ENCODE peak calls at places on chromosome 10, in seven cellular contexts. One of them, this sample, is unnamed.

GRCh38 chr10:79022565-79023488 is 45.9 kb upstream of the ZMIZ1 start:
- DNase-seq in HCT116: peak; percentile 35
- DNase-seq in mammary epithelial cell: no peak
- DNase-seq in hepatocyte: no peak
- DNase-seq in heart right ventricle: peak; percentile 69
- DNase-seq in spleen: peak; percentile 75
- DNase-seq in pancreas: no peak
- DNase-seq in this sample: no peak

GRCh38 chr10:3708830-3709229 is 76.2 kb downstream of the KLF6 start:
- DNase-seq in HCT116: no peak
- DNase-seq in mammary epithelial cell: no peak
- DNase-seq in hepatocyte: no peak
- DNase-seq in heart right ventricle: no peak
- DNase-seq in spleen: no peak
- DNase-seq in pancreas: no peak
- DNase-seq in this sample: no peak

GRCh38 chr10:12909836-12910185 is 91.7 kb downstream of the CCDC3 start:
- DNase-seq in HCT116: no peak
- DNase-seq in mammary epithelial cell: no peak
- DNase-seq in hepatocyte: peak; percentile 42
- DNase-seq in heart right ventricle: no peak
- DNase-seq in spleen: no peak
- DNase-seq in pancreas: no peak
- DNase-seq in this sample: no peak

GRCh38 chr10:35942052-35942451 is 300.0 kb upstream of the FZD8 start:
- DNase-seq in HCT116: no peak
- DNase-seq in mammary epithelial cell: no peak
- DNase-seq in hepatocyte: no peak
- DNase-seq in heart right ventricle: no peak
- DNase-seq in spleen: no peak
- DNase-seq in pancreas: no peak
- DNase-seq in this sample: no peak

GRCh38 chr10:32960022-32960421 is 2.0 kb upstream of the ITGB1 start:
- DNase-seq in HCT116: no peak
- DNase-seq in mammary epithelial cell: peak; percentile 13
- DNase-seq in hepatocyte: no peak
- DNase-seq in heart right ventricle: no peak
- DNase-seq in spleen: peak; percentile 61
- DNase-seq in pancreas: no peak
- DNase-seq in this sample: no peak

GRCh38 chr10:102517553-102517952 is 13.8 kb downstream of the SUFU start:
- DNase-seq in HCT116: no peak
- DNase-seq in mammary epithelial cell: no peak
- DNase-seq in hepatocyte: peak; percentile 32
- DNase-seq in heart right ventricle: no peak
- DNase-seq in spleen: peak; percentile 9
- DNase-seq in pancreas: no peak
- DNase-seq in this sample: no peak

GRCh38 chr10:4488924-4489323 is 337.1 kb upstream of the AKR1E2 start:
- DNase-seq in HCT116: no peak
- DNase-seq in mammary epithelial cell: no peak
- DNase-seq in hepatocyte: no peak
- DNase-seq in heart right ventricle: no peak
- DNase-seq in spleen: no peak
- DNase-seq in pancreas: no peak
- DNase-seq in this sample: no peak

GRCh38 chr10:14671383-14671782 is 103.3 kb downstream of the FAM107B start:
- DNase-seq in HCT116: no peak
- DNase-seq in mammary epithelial cell: no peak
- DNase-seq in hepatocyte: peak; percentile 38
- DNase-seq in heart right ventricle: no peak
- DNase-seq in spleen: no peak
- DNase-seq in pancreas: no peak
- DNase-seq in this sample: no peak

GRCh38 chr10:131496351-131497052 is 185.0 kb upstream of the TCERG1L start:
- DNase-seq in HCT116: no peak
- DNase-seq in mammary epithelial cell: no peak
- DNase-seq in hepatocyte: no peak
- DNase-seq in heart right ventricle: no peak
- DNase-seq in spleen: no peak
- DNase-seq in pancreas: no peak
- DNase-seq in this sample: no peak

GRCh38 chr10:92678196-92678595 is 11.6 kb upstream of the HHEX start:
- DNase-seq in HCT116: no peak
- DNase-seq in mammary epithelial cell: no peak
- DNase-seq in hepatocyte: no peak
- DNase-seq in heart right ventricle: no peak
- DNase-seq in spleen: no peak
- DNase-seq in pancreas: no peak
- DNase-seq in this sample: no peak

GRCh38 chr10:127576011-127576410 is 26.9 kb downstream of the NPS start:
- DNase-seq in HCT116: no peak
- DNase-seq in mammary epithelial cell: no peak
- DNase-seq in hepatocyte: no peak
- DNase-seq in heart right ventricle: no peak
- DNase-seq in spleen: no peak
- DNase-seq in pancreas: no peak
- DNase-seq in this sample: no peak

GRCh38 chr10:132294196-132294520 is 13.6 kb downstream of the STK32C start:
- DNase-seq in HCT116: no peak
- DNase-seq in mammary epithelial cell: no peak
- DNase-seq in hepatocyte: no peak
- DNase-seq in heart right ventricle: no peak
- DNase-seq in spleen: peak; percentile 34
- DNase-seq in pancreas: no peak
- DNase-seq in this sample: no peak

GRCh38 chr10:127309609-127310008 is 113.2 kb upstream of the INSYN2A start:
- DNase-seq in HCT116: no peak
- DNase-seq in mammary epithelial cell: no peak
- DNase-seq in hepatocyte: no peak
- DNase-seq in heart right ventricle: no peak
- DNase-seq in spleen: no peak
- DNase-seq in pancreas: no peak
- DNase-seq in this sample: no peak

GRCh38 chr10:71878327-71879034 is 27.4 kb upstream of the PSAP start:
- DNase-seq in HCT116: no peak
- DNase-seq in mammary epithelial cell: no peak
- DNase-seq in hepatocyte: no peak
- DNase-seq in heart right ventricle: no peak
- DNase-seq in spleen: peak; percentile 91
- DNase-seq in pancreas: no peak
- DNase-seq in this sample: no peak

GRCh38 chr10:58291538-58292174 is 22.7 kb downstream of the CISD1 start:
- DNase-seq in HCT116: peak; percentile 24
- DNase-seq in mammary epithelial cell: peak; percentile 42
- DNase-seq in hepatocyte: peak; percentile 72
- DNase-seq in heart right ventricle: no peak
- DNase-seq in spleen: no peak
- DNase-seq in pancreas: no peak
- DNase-seq in this sample: peak; percentile 33

GRCh38 chr10:86727992-86728559 is 28.3 kb upstream of the BMPR1A start:
- DNase-seq in HCT116: no peak
- DNase-seq in mammary epithelial cell: no peak
- DNase-seq in hepatocyte: peak; percentile 60
- DNase-seq in heart right ventricle: no peak
- DNase-seq in spleen: no peak
- DNase-seq in pancreas: no peak
- DNase-seq in this sample: no peak

GRCh38 chr10:24435374-24435773 is 226.4 kb downstream of the KIAA1217 start:
- DNase-seq in HCT116: no peak
- DNase-seq in mammary epithelial cell: peak; percentile 80
- DNase-seq in hepatocyte: no peak
- DNase-seq in heart right ventricle: no peak
- DNase-seq in spleen: no peak
- DNase-seq in pancreas: no peak
- DNase-seq in this sample: no peak

GRCh38 chr10:24433705-24434104 is 224.8 kb downstream of the KIAA1217 start:
- DNase-seq in HCT116: no peak
- DNase-seq in mammary epithelial cell: no peak
- DNase-seq in hepatocyte: no peak
- DNase-seq in heart right ventricle: no peak
- DNase-seq in spleen: no peak
- DNase-seq in pancreas: no peak
- DNase-seq in this sample: no peak

GRCh38 chr10:24432478-24433416 is 223.8 kb downstream of the KIAA1217 start:
- DNase-seq in HCT116: no peak
- DNase-seq in mammary epithelial cell: peak; percentile 70
- DNase-seq in hepatocyte: no peak
- DNase-seq in heart right ventricle: no peak
- DNase-seq in spleen: no peak
- DNase-seq in pancreas: no peak
- DNase-seq in this sample: no peak

GRCh38 chr10:24437302-24437701 is 228.4 kb downstream of the KIAA1217 start:
- DNase-seq in HCT116: no peak
- DNase-seq in mammary epithelial cell: no peak
- DNase-seq in hepatocyte: no peak
- DNase-seq in heart right ventricle: no peak
- DNase-seq in spleen: no peak
- DNase-seq in pancreas: no peak
- DNase-seq in this sample: no peak

GRCh38 chr10:24434961-24435360 is 226.0 kb downstream of the KIAA1217 start:
- DNase-seq in HCT116: no peak
- DNase-seq in mammary epithelial cell: no peak
- DNase-seq in hepatocyte: no peak
- DNase-seq in heart right ventricle: no peak
- DNase-seq in spleen: no peak
- DNase-seq in pancreas: no peak
- DNase-seq in this sample: no peak
- H3K4me3 ChIP-seq in HCT116: no peak overlapping the region
- H3K4me3 ChIP-seq in mammary epithelial cell: no peak overlapping the region
- H3K4me3 ChIP-seq in hepatocyte: no peak overlapping the region
- H3K4me3 ChIP-seq in heart right ventricle: no peak overlapping the region
- H3K4me3 ChIP-seq in spleen: no peak overlapping the region
- H3K4me3 ChIP-seq in pancreas: no peak overlapping the region
- H3K4me3 ChIP-seq in this sample: no peak overlapping the region

GRCh38 chr10:95305606-95306385 is 15.0 kb upstream of the PDLIM1 start:
- DNase-seq in HCT116: no peak
- DNase-seq in mammary epithelial cell: no peak
- DNase-seq in hepatocyte: no peak
- DNase-seq in heart right ventricle: no peak
- DNase-seq in spleen: no peak
- DNase-seq in pancreas: no peak
- DNase-seq in this sample: no peak

GRCh38 chr10:95304976-95305375 is 14.2 kb upstream of the PDLIM1 start:
- DNase-seq in HCT116: no peak
- DNase-seq in mammary epithelial cell: no peak
- DNase-seq in hepatocyte: no peak
- DNase-seq in heart right ventricle: no peak
- DNase-seq in spleen: no peak
- DNase-seq in pancreas: no peak
- DNase-seq in this sample: no peak

GRCh38 chr10:95303535-95303934 is 12.7 kb upstream of the PDLIM1 start:
- DNase-seq in HCT116: no peak
- DNase-seq in mammary epithelial cell: no peak
- DNase-seq in hepatocyte: no peak
- DNase-seq in heart right ventricle: no peak
- DNase-seq in spleen: no peak
- DNase-seq in pancreas: no peak
- DNase-seq in this sample: no peak

GRCh38 chr10:95304463-95304862 is 13.7 kb upstream of the PDLIM1 start:
- DNase-seq in HCT116: no peak
- DNase-seq in mammary epithelial cell: no peak
- DNase-seq in hepatocyte: no peak
- DNase-seq in heart right ventricle: no peak
- DNase-seq in spleen: no peak
- DNase-seq in pancreas: no peak
- DNase-seq in this sample: no peak

DNA sequence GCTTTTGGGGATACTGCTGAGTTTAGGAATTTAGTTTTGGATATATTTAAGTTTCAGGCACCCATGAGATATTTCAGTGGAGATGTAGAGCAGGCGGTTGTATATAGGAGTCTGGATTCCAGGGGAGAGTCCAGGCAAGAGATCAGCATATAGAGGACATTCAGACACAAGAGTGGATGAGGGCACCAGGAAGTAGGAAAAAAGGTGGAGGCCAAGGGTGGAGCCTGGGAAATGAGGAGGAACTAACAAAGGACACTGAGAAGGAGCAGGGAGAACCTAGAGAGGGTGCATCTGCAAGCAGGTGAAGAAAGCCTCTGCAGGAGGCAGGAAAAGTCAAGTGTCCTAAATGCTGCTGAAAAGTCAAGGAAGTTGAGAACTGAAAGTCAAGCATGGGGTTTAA is 13.1 kb upstream of the PDLIM1 start:
- DNase-seq in HCT116: no peak
- DNase-seq in mammary epithelial cell: no peak
- DNase-seq in hepatocyte: no peak
- DNase-seq in heart right ventricle: no peak
- DNase-seq in spleen: no peak
- DNase-seq in pancreas: no peak
- DNase-seq in this sample: no peak
- TF ChIP-seq CTCF in HCT116: no peak
- TF ChIP-seq CTCF in mammary epithelial cell: no peak
- TF ChIP-seq CTCF in hepatocyte: no peak
- TF ChIP-seq CTCF in heart right ventricle: no peak
- TF ChIP-seq CTCF in spleen: no peak
- TF ChIP-seq CTCF in pancreas: no peak
- TF ChIP-seq CTCF in this sample: no peak

DNA sequence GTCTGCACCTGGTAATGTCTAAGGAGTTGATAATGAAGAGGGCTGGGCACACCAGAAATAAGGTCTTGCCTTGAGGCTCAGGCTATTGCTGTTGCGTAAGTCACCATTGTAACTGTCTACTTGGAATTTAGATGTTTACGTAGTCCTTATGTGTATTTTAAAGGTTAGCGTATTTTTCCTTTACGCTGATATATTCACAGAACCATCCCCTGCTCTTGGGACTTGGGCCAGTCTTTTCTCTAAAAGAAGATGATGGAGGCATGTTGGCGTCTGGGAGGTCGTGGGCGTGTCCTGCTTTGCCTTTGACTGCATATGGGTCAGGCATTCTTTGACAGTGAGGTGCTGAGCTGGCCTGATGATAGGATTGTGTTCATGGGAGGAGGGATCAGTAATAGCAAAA is 14.8 kb downstream of the WDR37 start:
- DNase-seq in HCT116: no peak
- DNase-seq in mammary epithelial cell: no peak
- DNase-seq in hepatocyte: no peak
- DNase-seq in heart right ventricle: no peak
- DNase-seq in spleen: no peak
- DNase-seq in pancreas: no peak
- DNase-seq in this sample: no peak
- H3K4me3 ChIP-seq in HCT116: no peak overlapping the region
- H3K4me3 ChIP-seq in mammary epithelial cell: no peak overlapping the region
- H3K4me3 ChIP-seq in hepatocyte: no peak overlapping the region
- H3K4me3 ChIP-seq in heart right ventricle: no peak overlapping the region
- H3K4me3 ChIP-seq in spleen: no peak overlapping the region
- H3K4me3 ChIP-seq in pancreas: no peak overlapping the region
- H3K4me3 ChIP-seq in this sample: no peak overlapping the region

GRCh38 chr10:99711129-99711719 is 20.7 kb downstream of the COX15 start:
- DNase-seq in HCT116: peak; percentile 54
- DNase-seq in mammary epithelial cell: peak; percentile 34
- DNase-seq in hepatocyte: peak; percentile 63
- DNase-seq in heart right ventricle: no peak
- DNase-seq in spleen: no peak
- DNase-seq in pancreas: no peak
- DNase-seq in this sample: no peak

GRCh38 chr10:99708428-99709010 is 23.4 kb downstream of the COX15 start:
- DNase-seq in HCT116: no peak
- DNase-seq in mammary epithelial cell: no peak
- DNase-seq in hepatocyte: no peak
- DNase-seq in heart right ventricle: no peak
- DNase-seq in spleen: no peak
- DNase-seq in pancreas: no peak
- DNase-seq in this sample: no peak

GRCh38 chr10:99714446-99714845 is 17.5 kb downstream of the COX15 start:
- DNase-seq in HCT116: no peak
- DNase-seq in mammary epithelial cell: no peak
- DNase-seq in hepatocyte: no peak
- DNase-seq in heart right ventricle: no peak
- DNase-seq in spleen: no peak
- DNase-seq in pancreas: no peak
- DNase-seq in this sample: no peak

GRCh38 chr10:99709480-99710229 is 22.3 kb downstream of the COX15 start:
- DNase-seq in HCT116: no peak
- DNase-seq in mammary epithelial cell: peak; percentile 55
- DNase-seq in hepatocyte: no peak
- DNase-seq in heart right ventricle: no peak
- DNase-seq in spleen: no peak
- DNase-seq in pancreas: no peak
- DNase-seq in this sample: no peak
- TF ChIP-seq CTCF in HCT116: no peak
- TF ChIP-seq CTCF in mammary epithelial cell: no peak
- TF ChIP-seq CTCF in hepatocyte: no peak
- TF ChIP-seq CTCF in heart right ventricle: no peak
- TF ChIP-seq CTCF in spleen: no peak
- TF ChIP-seq CTCF in pancreas: no peak
- TF ChIP-seq CTCF in this sample: no peak